ENCODE peak calls at places on chromosome 11, in eight cellular contexts. One of them, this sample, is unnamed.

GRCh38 chr11:85821636-85822035 is 10.7 kb upstream of the SYTL2 start:
- DNase-seq in lower lobe of right lung: no peak
- DNase-seq in GM23248: peak; percentile 61
- DNase-seq in choroid plexus epithelial cell: peak; percentile 32
- DNase-seq in CD8-positive, alpha-beta T cell: no peak
- DNase-seq in kidney: no peak
- DNase-seq in ascending aorta: no peak
- DNase-seq in thoracic aorta: no peak
- DNase-seq in this sample: no peak

GRCh38 chr11:15615412-15616096 is 500.8 kb downstream of the INSC start:
- DNase-seq in lower lobe of right lung: no peak
- DNase-seq in GM23248: no peak
- DNase-seq in choroid plexus epithelial cell: no peak
- DNase-seq in CD8-positive, alpha-beta T cell: no peak
- DNase-seq in kidney: no peak
- DNase-seq in ascending aorta: no peak
- DNase-seq in thoracic aorta: no peak
- DNase-seq in this sample: no peak

GRCh38 chr11:76803811-76804600 is 20.9 kb downstream of the TSKU start:
- DNase-seq in lower lobe of right lung: peak; percentile 75
- DNase-seq in GM23248: peak; percentile 92
- DNase-seq in choroid plexus epithelial cell: peak; percentile 57
- DNase-seq in CD8-positive, alpha-beta T cell: no peak
- DNase-seq in kidney: no peak
- DNase-seq in ascending aorta: peak; percentile 61
- DNase-seq in thoracic aorta: no peak
- DNase-seq in this sample: no peak

GRCh38 chr11:35367491-35367890 is 51.9 kb downstream of the SLC1A2 start:
- DNase-seq in lower lobe of right lung: no peak
- DNase-seq in GM23248: peak; percentile 88
- DNase-seq in choroid plexus epithelial cell: peak; percentile 94
- DNase-seq in CD8-positive, alpha-beta T cell: no peak
- DNase-seq in kidney: no peak
- DNase-seq in ascending aorta: no peak
- DNase-seq in thoracic aorta: no peak
- DNase-seq in this sample: no peak

GRCh38 chr11:95608093-95608492 is 181.5 kb downstream of the FAM76B start:
- DNase-seq in lower lobe of right lung: no peak
- DNase-seq in GM23248: no peak
- DNase-seq in choroid plexus epithelial cell: no peak
- DNase-seq in CD8-positive, alpha-beta T cell: no peak
- DNase-seq in kidney: no peak
- DNase-seq in ascending aorta: no peak
- DNase-seq in thoracic aorta: no peak
- DNase-seq in this sample: no peak

GRCh38 chr11:60880635-60881282 is 13.4 kb downstream of the ZP1 start:
- DNase-seq in lower lobe of right lung: no peak
- DNase-seq in GM23248: no peak
- DNase-seq in choroid plexus epithelial cell: no peak
- DNase-seq in CD8-positive, alpha-beta T cell: no peak
- DNase-seq in kidney: no peak
- DNase-seq in ascending aorta: no peak
- DNase-seq in thoracic aorta: no peak
- DNase-seq in this sample: peak; percentile 36

GRCh38 chr11:11948242-11948947 is 60.0 kb downstream of the DKK3 start:
- DNase-seq in lower lobe of right lung: no peak
- DNase-seq in GM23248: no peak
- DNase-seq in choroid plexus epithelial cell: no peak
- DNase-seq in CD8-positive, alpha-beta T cell: no peak
- DNase-seq in kidney: no peak
- DNase-seq in ascending aorta: no peak
- DNase-seq in thoracic aorta: no peak
- DNase-seq in this sample: no peak

GRCh38 chr11:64025205-64025604 is 10.5 kb upstream of the FLRT1 start:
- DNase-seq in lower lobe of right lung: no peak
- DNase-seq in GM23248: no peak
- DNase-seq in choroid plexus epithelial cell: no peak
- DNase-seq in CD8-positive, alpha-beta T cell: no peak
- DNase-seq in kidney: no peak
- DNase-seq in ascending aorta: no peak
- DNase-seq in thoracic aorta: no peak
- DNase-seq in this sample: no peak

GRCh38 chr11:104343578-104343977 is 179.6 kb upstream of the PDGFD start:
- DNase-seq in lower lobe of right lung: no peak
- DNase-seq in GM23248: peak; percentile 24
- DNase-seq in choroid plexus epithelial cell: peak; percentile 43
- DNase-seq in CD8-positive, alpha-beta T cell: no peak
- DNase-seq in kidney: no peak
- DNase-seq in ascending aorta: no peak
- DNase-seq in thoracic aorta: no peak
- DNase-seq in this sample: no peak

GRCh38 chr11:76073716-76074115 is 132.6 kb downstream of the WNT11 start:
- DNase-seq in lower lobe of right lung: no peak
- DNase-seq in GM23248: peak; percentile 84
- DNase-seq in choroid plexus epithelial cell: peak; percentile 76
- DNase-seq in CD8-positive, alpha-beta T cell: no peak
- DNase-seq in kidney: no peak
- DNase-seq in ascending aorta: no peak
- DNase-seq in thoracic aorta: no peak
- DNase-seq in this sample: no peak

GRCh38 chr11:111450480-111451320 is 61.5 kb downstream of the BTG4 start:
- DNase-seq in lower lobe of right lung: no peak
- DNase-seq in GM23248: no peak
- DNase-seq in choroid plexus epithelial cell: no peak
- DNase-seq in CD8-positive, alpha-beta T cell: no peak
- DNase-seq in kidney: no peak
- DNase-seq in ascending aorta: no peak
- DNase-seq in thoracic aorta: no peak
- DNase-seq in this sample: no peak

DNA sequence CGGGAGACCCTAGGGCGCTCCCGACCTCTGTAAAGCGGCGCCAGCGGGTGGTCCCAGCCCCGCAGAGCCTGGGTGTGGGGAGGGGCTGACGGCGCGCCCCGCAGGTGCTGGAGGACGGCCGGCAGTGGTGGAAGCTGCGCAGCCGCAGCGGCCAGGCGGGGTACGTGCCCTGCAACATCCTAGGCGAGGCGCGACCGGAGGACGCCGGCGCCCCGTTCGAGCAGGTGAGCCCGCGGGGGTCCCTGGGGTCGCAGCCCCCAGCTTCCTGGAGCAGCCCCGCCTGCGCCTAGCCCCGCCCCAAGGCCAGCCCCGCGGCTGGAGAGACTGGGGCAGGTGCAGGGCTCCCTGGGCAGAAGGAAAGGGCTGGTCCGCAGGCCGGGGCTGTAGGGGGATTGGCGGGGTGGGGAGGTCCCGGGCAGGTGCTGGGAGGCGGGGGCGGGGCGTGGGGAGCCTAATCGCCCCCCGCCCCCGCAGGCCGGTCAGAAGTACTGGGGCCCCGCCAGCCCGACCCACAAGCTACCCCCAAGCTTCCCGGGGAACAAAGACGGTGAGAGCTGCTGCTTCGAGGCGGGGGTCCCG is 19.7 kb downstream of the EPS8L2 start:
- DNase-seq in lower lobe of right lung: no peak
- DNase-seq in GM23248: no peak
- DNase-seq in choroid plexus epithelial cell: no peak
- DNase-seq in CD8-positive, alpha-beta T cell: no peak
- DNase-seq in kidney: peak; percentile 83
- DNase-seq in ascending aorta: no peak
- DNase-seq in thoracic aorta: no peak
- DNase-seq in this sample: no peak
- H3K4me3 ChIP-seq in lower lobe of right lung: peak overlapping the region; percentile 38
- H3K4me3 ChIP-seq in GM23248: no peak overlapping the region
- H3K4me3 ChIP-seq in choroid plexus epithelial cell: no peak overlapping the region
- H3K4me3 ChIP-seq in CD8-positive, alpha-beta T cell: peak overlapping the region; percentile 62
- H3K4me3 ChIP-seq in kidney: no peak overlapping the region
- H3K4me3 ChIP-seq in ascending aorta: peak overlapping the region; percentile 37
- H3K4me3 ChIP-seq in thoracic aorta: peak overlapping the region; percentile 68
- H3K4me3 ChIP-seq in this sample: no peak overlapping the region

DNA sequence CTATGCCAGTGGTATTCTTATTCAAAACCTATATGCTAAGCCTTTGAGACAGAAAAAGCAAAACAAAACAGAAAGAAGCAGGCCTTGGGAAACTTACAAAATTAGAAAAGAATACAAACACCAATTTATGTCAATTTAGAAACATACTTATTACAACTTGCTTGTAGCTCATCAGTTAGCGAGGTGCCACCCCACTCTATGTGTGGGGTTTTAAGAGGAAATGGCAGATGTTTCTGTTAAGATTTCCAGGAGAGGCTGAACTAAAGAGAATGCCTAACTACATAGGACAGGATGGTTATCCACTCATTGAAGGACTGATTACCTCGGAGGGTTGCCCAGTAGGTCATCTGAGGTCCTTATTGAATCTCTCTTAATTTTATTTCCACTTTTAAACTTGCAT is 302.0 kb downstream of the ETS1 start:
- DNase-seq in lower lobe of right lung: no peak
- DNase-seq in GM23248: no peak
- DNase-seq in choroid plexus epithelial cell: no peak
- DNase-seq in CD8-positive, alpha-beta T cell: no peak
- DNase-seq in kidney: no peak
- DNase-seq in ascending aorta: no peak
- DNase-seq in thoracic aorta: no peak
- DNase-seq in this sample: no peak
- H3K4me3 ChIP-seq in lower lobe of right lung: no peak overlapping the region
- H3K4me3 ChIP-seq in GM23248: no peak overlapping the region
- H3K4me3 ChIP-seq in choroid plexus epithelial cell: no peak overlapping the region
- H3K4me3 ChIP-seq in CD8-positive, alpha-beta T cell: no peak overlapping the region
- H3K4me3 ChIP-seq in kidney: no peak overlapping the region
- H3K4me3 ChIP-seq in ascending aorta: no peak overlapping the region
- H3K4me3 ChIP-seq in thoracic aorta: no peak overlapping the region
- H3K4me3 ChIP-seq in this sample: no peak overlapping the region

DNA sequence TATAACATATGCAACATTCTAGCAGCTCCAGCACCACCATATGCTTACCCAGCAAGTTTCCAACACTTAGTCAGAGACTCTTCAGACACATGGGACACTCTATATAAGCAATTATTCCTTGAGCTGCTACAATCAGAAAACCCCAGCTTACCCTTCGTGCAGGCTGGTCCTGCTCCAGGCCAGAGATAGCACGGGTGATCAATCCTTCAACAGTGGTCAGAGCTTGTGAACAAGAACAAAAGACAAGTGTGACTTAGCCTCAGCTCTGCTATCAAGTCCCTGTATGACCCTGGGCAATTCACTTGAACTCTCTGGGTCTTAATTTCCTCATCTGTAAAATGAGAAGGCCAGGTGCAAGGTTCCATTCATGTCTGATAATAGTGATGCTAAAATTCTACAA is 1.5 kb downstream of the ZPR1 start:
- DNase-seq in lower lobe of right lung: no peak
- DNase-seq in GM23248: no peak
- DNase-seq in choroid plexus epithelial cell: no peak
- DNase-seq in CD8-positive, alpha-beta T cell: no peak
- DNase-seq in kidney: no peak
- DNase-seq in ascending aorta: no peak
- DNase-seq in thoracic aorta: no peak
- DNase-seq in this sample: no peak
- H3K4me3 ChIP-seq in lower lobe of right lung: peak overlapping the region; percentile 94
- H3K4me3 ChIP-seq in GM23248: peak overlapping the region; percentile 97
- H3K4me3 ChIP-seq in choroid plexus epithelial cell: no peak overlapping the region
- H3K4me3 ChIP-seq in CD8-positive, alpha-beta T cell: no peak overlapping the region
- H3K4me3 ChIP-seq in kidney: peak overlapping the region; percentile 94
- H3K4me3 ChIP-seq in ascending aorta: peak overlapping the region; percentile 93
- H3K4me3 ChIP-seq in thoracic aorta: peak overlapping the region; percentile 99
- H3K4me3 ChIP-seq in this sample: no peak overlapping the region

GRCh38 chr11:43145653-43146052 is 166.1 kb upstream of the API5 start:
- DNase-seq in lower lobe of right lung: no peak
- DNase-seq in GM23248: no peak
- DNase-seq in choroid plexus epithelial cell: no peak
- DNase-seq in CD8-positive, alpha-beta T cell: no peak
- DNase-seq in kidney: no peak
- DNase-seq in ascending aorta: no peak
- DNase-seq in thoracic aorta: no peak
- DNase-seq in this sample: no peak
- H3K4me3 ChIP-seq in lower lobe of right lung: no peak overlapping the region
- H3K4me3 ChIP-seq in GM23248: no peak overlapping the region
- H3K4me3 ChIP-seq in choroid plexus epithelial cell: no peak overlapping the region
- H3K4me3 ChIP-seq in CD8-positive, alpha-beta T cell: no peak overlapping the region
- H3K4me3 ChIP-seq in kidney: no peak overlapping the region
- H3K4me3 ChIP-seq in ascending aorta: no peak overlapping the region
- H3K4me3 ChIP-seq in thoracic aorta: no peak overlapping the region
- H3K4me3 ChIP-seq in this sample: no peak overlapping the region

GRCh38 chr11:10454902-10455631 is at the start of gene AMPD3:
- DNase-seq in lower lobe of right lung: no peak
- DNase-seq in GM23248: peak; percentile 97
- DNase-seq in choroid plexus epithelial cell: peak; percentile 97
- DNase-seq in CD8-positive, alpha-beta T cell: no peak
- DNase-seq in kidney: no peak
- DNase-seq in ascending aorta: no peak
- DNase-seq in thoracic aorta: no peak
- DNase-seq in this sample: no peak
- H3K4me3 ChIP-seq in lower lobe of right lung: peak within 1 kb of the TSS; percentile 44
- H3K4me3 ChIP-seq in GM23248: peak within 1 kb of the TSS; percentile 40
- H3K4me3 ChIP-seq in choroid plexus epithelial cell: peak within 1 kb of the TSS; percentile 47
- H3K4me3 ChIP-seq in CD8-positive, alpha-beta T cell: peak within 1 kb of the TSS; percentile 52
- H3K4me3 ChIP-seq in kidney: peak within 1 kb of the TSS; percentile 38
- H3K4me3 ChIP-seq in ascending aorta: peak within 1 kb of the TSS; percentile 37
- H3K4me3 ChIP-seq in thoracic aorta: peak within 1 kb of the TSS; percentile 59
- H3K4me3 ChIP-seq in this sample: peak within 1 kb of the TSS; percentile 4

DNA sequence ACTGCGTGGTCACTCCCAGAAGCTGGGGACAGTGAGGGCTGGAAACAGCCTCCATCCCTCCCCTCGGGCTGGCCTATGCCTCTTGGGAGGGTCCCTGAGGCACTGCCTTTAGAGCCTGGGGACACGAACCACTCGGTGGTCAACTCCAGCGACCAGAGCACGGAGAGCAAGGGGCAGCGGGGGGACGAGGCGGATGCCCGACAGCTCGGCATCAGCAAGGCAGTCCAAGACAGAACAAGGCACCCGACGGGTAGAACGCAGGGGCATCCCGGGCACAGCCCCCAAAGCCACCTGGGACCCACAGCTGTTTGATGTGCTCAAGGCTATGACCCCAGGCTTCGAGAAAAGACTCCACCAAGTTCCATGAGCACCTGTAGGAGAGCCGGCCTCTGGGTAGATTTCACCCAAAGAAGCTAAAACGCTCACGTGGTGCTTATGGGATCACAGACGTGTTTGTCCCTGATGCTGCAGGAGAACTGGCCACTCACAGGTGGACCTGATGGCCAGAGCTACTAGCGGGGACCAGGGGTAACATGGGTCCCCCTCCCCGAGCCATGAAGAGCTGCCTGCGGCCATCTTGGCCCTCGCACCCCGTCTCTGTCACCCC is 510 bp upstream of the LSP1 start:
- DNase-seq in lower lobe of right lung: no peak
- DNase-seq in GM23248: no peak
- DNase-seq in choroid plexus epithelial cell: no peak
- DNase-seq in CD8-positive, alpha-beta T cell: no peak
- DNase-seq in kidney: peak; percentile 72
- DNase-seq in ascending aorta: no peak
- DNase-seq in thoracic aorta: no peak
- DNase-seq in this sample: no peak
- H3K4me3 ChIP-seq in lower lobe of right lung: peak overlapping the region; percentile 58
- H3K4me3 ChIP-seq in GM23248: no peak overlapping the region
- H3K4me3 ChIP-seq in choroid plexus epithelial cell: no peak overlapping the region
- H3K4me3 ChIP-seq in CD8-positive, alpha-beta T cell: peak overlapping the region; percentile 100
- H3K4me3 ChIP-seq in kidney: no peak overlapping the region
- H3K4me3 ChIP-seq in ascending aorta: no peak overlapping the region
- H3K4me3 ChIP-seq in thoracic aorta: no peak overlapping the region
- H3K4me3 ChIP-seq in this sample: no peak overlapping the region

This sample was measured in lower leg skin.